ENCODE peak calls at places on chromosome 7, in eight cellular contexts. B is fibroblast of lung, D is SK-N-SH, V is PC-3, Y is heart left ventricle, T is AG09309, R is choroid plexus epithelial cell, O is lower lobe of right lung. U is an unnamed sample.

GRCh38 chr7:55423891-55424290 is 58.8 kb downstream of the LANCL2 start:
- DNase-seq in O (no peak), B (peak), Y (no peak), D (no peak), T (no peak), V (no peak), R (peak), U (no peak)

GRCh38 chr7:584122-584465 is 64.4 kb upstream of the PDGFA start:
- DNase-seq in T (no peak), Y (peak), O (peak), V (no peak), R (no peak), B (no peak), D (no peak), U (peak)

GRCh38 chr7:70700935-70701425 is 431.0 kb upstream of the GALNT17 start:
- DNase-seq in B (no peak), Y (no peak), D (no peak), V (no peak), R (no peak), T (no peak), O (no peak), U (no peak)

GRCh38 chr7:52168085-52168484 is 851.5 kb upstream of the COBL start:
- DNase-seq in T (no peak), V (no peak), D (peak), Y (no peak), R (no peak), O (no peak), B (no peak), U (no peak)

GRCh38 chr7:133386204-133386603 is 133.3 kb downstream of the EXOC4 start:
- DNase-seq in D (no peak), O (no peak), R (no peak), T (no peak), V (no peak), Y (no peak), B (no peak), U (no peak)

GRCh38 chr7:45661302-45661995 is 87.3 kb downstream of the ADCY1 start:
- DNase-seq in B (no peak), Y (no peak), D (no peak), V (no peak), O (no peak), R (no peak), T (no peak), U (no peak)

GRCh38 chr7:79282051-79282694 is 171.3 kb downstream of the MAGI2 start:
- DNase-seq in O (no peak), R (peak), B (peak), Y (no peak), V (peak), T (peak), D (peak), U (peak)

GRCh38 chr7:4683043-4683883 is 1.2 kb downstream of the FOXK1 start:
- DNase-seq in D (peak), T (no peak), R (no peak), V (no peak), Y (peak), O (peak), B (no peak), U (peak)

GRCh38 chr7:25615603-25616002 is 387.3 kb upstream of the NPVF start:
- DNase-seq in T (no peak), O (no peak), R (peak), Y (no peak), D (no peak), B (no peak), V (peak), U (no peak)

GRCh38 chr7:84194484-84195260 is at the start of gene SEMA3A:
- DNase-seq in V (peak), Y (no peak), D (peak), B (peak), T (peak), R (peak), O (no peak), U (peak)

GRCh38 chr7:124898523-124898922 is 31.1 kb downstream of the POT1 start:
- DNase-seq in O (no peak), D (no peak), B (no peak), T (no peak), Y (no peak), V (no peak), R (no peak), U (no peak)

GRCh38 chr7:150972746-150973145 is 5.4 kb downstream of the KCNH2 start:
- DNase-seq in V (no peak), O (no peak), Y (peak), R (no peak), T (no peak), D (no peak), B (no peak), U (no peak)

GRCh38 chr7:150974468-150975391 is 3.4 kb downstream of the KCNH2 start:
- DNase-seq in D (peak), B (no peak), V (peak), O (no peak), Y (peak), T (no peak), R (no peak), U (peak)

GRCh38 chr7:150972094-150972493 is 6.0 kb downstream of the KCNH2 start:
- DNase-seq in Y (peak), T (no peak), V (no peak), R (no peak), O (no peak), D (peak), B (peak), U (no peak)

GRCh38 chr7:150975536-150976285 is 2.4 kb downstream of the KCNH2 start:
- DNase-seq in V (no peak), B (no peak), O (no peak), D (peak), T (no peak), R (no peak), Y (peak), U (no peak)

GRCh38 chr7:150973571-150974451 is 4.3 kb downstream of the KCNH2 start:
- DNase-seq in V (no peak), B (no peak), R (no peak), D (no peak), Y (peak), O (no peak), T (no peak), U (no peak)
- TF ChIP-seq CTCF in V (no peak), B (no peak), R (no peak), D (no peak), Y (no peak), O (no peak), T (no peak), U (no peak)

GRCh38 chr7:30155481-30155880 is 20.7 kb downstream of the MTURN start:
- DNase-seq in R (no peak), B (no peak), T (no peak), D (no peak), Y (no peak), O (no peak), V (no peak), U (no peak)
- H3K4me3 ChIP-seq in R (no peak), B (no peak), T (no peak), D (no peak), Y (no peak), O (no peak), V (no peak), U (no peak)

DNA sequence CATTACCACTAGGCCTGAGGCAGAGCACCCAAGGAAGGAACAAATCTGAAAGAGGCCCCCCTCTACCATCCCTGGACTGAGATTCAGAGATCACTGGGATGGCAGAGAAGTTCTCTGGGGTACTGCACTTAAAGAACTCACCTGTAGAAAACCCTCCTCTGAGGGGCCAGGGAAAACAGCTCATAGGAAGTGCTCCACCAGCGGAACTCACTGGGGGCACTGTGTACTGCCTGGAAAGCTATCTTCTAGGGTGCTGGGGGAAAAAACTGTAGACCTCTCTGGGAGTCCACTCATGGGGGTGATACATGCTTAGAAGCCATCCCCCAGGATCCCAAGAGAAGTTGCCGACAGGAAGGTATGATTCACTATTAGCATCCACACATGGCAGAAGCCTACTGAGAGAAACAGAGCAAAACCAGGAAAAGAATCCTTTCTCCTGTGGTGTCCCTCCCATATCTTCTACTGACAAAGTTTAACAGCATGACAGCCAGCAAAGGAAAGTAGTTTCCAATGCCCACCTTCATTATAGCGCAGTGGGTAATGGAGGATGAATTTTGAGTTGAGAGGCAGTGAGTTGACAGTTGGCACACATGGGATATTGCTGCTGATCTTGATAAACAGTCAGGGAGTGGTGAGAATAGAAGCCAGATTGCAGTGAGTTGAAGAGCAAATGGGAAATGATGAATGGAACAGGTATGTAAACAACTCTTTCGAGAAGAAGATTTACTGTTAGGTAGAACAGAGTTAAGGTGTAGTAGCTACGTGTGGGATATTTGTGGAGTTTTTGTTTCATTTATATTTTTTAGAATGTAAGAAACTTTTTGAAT is 20.9 kb downstream of the ANKIB1 start:
- DNase-seq in T (no peak), Y (no peak), V (peak), D (no peak), B (peak), R (no peak), O (no peak), U (no peak)
- TF ChIP-seq CTCF in T (no peak), Y (no peak), V (no peak), D (no peak), B (no peak), R (no peak), O (no peak), U (no peak)

GRCh38 chr7:157690833-157691382 is 354.1 kb downstream of the DNAJB6 start:
- DNase-seq in V (peak), Y (no peak), D (peak), R (peak), T (peak), B (peak), O (no peak), U (peak)

GRCh38 chr7:157691521-157692155 is 354.8 kb downstream of the DNAJB6 start:
- DNase-seq in B (no peak), R (peak), O (no peak), V (no peak), Y (no peak), D (peak), T (no peak), U (no peak)

GRCh38 chr7:157689269-157690057 is 352.7 kb downstream of the DNAJB6 start:
- DNase-seq in D (peak), V (no peak), O (no peak), T (no peak), Y (no peak), R (peak), B (peak), U (no peak)

GRCh38 chr7:157688439-157689268 is 351.9 kb downstream of the DNAJB6 start:
- DNase-seq in R (no peak), V (no peak), T (no peak), D (peak), B (no peak), O (no peak), Y (no peak), U (no peak)

GRCh38 chr7:157690058-157690832 is 353.4 kb downstream of the DNAJB6 start:
- DNase-seq in B (peak), Y (no peak), R (peak), O (no peak), V (no peak), T (no peak), D (peak), U (no peak)
- H3K4me3 ChIP-seq in B (no peak), Y (peak), R (peak), O (peak), V (peak), T (no peak), D (peak), U (peak)

GRCh38 chr7:129376076-129376777 is 58.0 kb upstream of the STRIP2 start:
- DNase-seq in D (peak), O (no peak), R (peak), B (peak), V (peak), T (no peak), Y (no peak), U (no peak)
- TF ChIP-seq CTCF in D (peak), O (peak), R (peak), B (peak), V (peak), T (peak), Y (peak), U (peak)

GRCh38 chr7:151058766-151059361 is 525 bp upstream of the SLC4A2 start:
- DNase-seq in R (peak), Y (no peak), T (no peak), B (peak), D (no peak), O (no peak), V (peak), U (peak)
- H3K4me3 ChIP-seq in R (peak), Y (peak), T (peak), B (peak), D (peak), O (peak), V (peak), U (peak)

DNA sequence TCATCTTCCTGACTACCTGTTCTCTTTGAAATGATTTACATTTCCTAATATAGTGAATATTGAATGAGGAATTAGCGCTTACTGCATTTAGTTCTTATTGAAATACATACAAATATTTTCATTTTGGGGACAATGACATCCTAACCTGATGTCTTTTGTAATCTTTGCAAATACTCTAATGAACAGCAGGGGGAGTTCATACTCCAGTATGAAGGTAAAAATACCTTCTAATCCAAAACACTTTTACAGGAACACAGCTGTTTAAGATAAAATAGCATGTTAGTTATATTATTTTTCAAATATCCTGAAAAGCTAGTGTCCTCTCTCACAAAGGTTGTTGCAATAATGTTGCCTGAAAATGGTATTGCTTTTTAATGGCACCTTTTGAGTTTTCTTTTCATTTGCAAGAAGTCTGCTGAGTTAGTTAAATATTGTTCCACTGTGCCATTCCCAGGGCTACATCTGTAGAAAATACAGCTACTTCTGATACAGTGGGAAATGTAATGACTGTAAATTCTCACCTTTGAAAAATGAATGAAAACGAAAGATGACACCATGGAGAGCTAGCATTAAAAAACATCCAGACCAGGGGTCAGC is 400.0 kb downstream of the PHF14 start:
- DNase-seq in Y (no peak), R (peak), T (no peak), V (peak), D (peak), B (peak), O (no peak), U (peak)
- TF ChIP-seq CTCF in Y (peak), R (peak), T (peak), V (peak), D (peak), B (no peak), O (peak), U (peak)

U was measured in foreskin fibroblast.